ENCODE peak calls at places on chromosomes 7 and 10, in seven cellular contexts. A is AG20443, F is NCI-H2029, J is T-helper 17 cell, O is HFFc6, C is A673, X is naive B cell. B is an unnamed sample.

GRCh38 chr7:129924602-129925001 is 28.2 kb downstream of the UBE2H start:
- DNase-seq in F (no peak), X (no peak), C (no peak), O (no peak), J (no peak), A (no peak), B (no peak)

GRCh38 chr10:10785627-10786333 is 231.9 kb upstream of the CELF2 start:
- DNase-seq in A (no peak), X (no peak), O (peak), J (no peak), F (no peak), C (peak), B (no peak)

GRCh38 chr10:72784551-72785421 is 92.8 kb downstream of the MCU start:
- DNase-seq in C (peak), F (no peak), X (no peak), A (peak), J (no peak), O (peak), B (peak)

GRCh38 chr7:69957661-69958060 is 359.4 kb downstream of the AUTS2 start:
- DNase-seq in X (no peak), C (no peak), A (no peak), J (no peak), F (no peak), O (no peak), B (no peak)

GRCh38 chr7:123823898-123824753 is 20.8 kb upstream of the HYAL4 start:
- DNase-seq in F (no peak), X (no peak), O (no peak), J (no peak), A (no peak), C (no peak), B (no peak)

GRCh38 chr7:137670521-137671064 is 176.2 kb downstream of the DGKI start:
- DNase-seq in O (peak), J (no peak), F (no peak), C (no peak), X (no peak), A (peak), B (no peak)

GRCh38 chr7:14836571-14837189 is 65.9 kb downstream of the DGKB start:
- DNase-seq in O (peak), A (peak), J (no peak), C (peak), X (no peak), F (peak), B (peak)

GRCh38 chr7:35802649-35803048 is 1.8 kb downstream of the SEPTIN7 start:
- DNase-seq in C (no peak), J (no peak), O (no peak), A (no peak), F (no peak), X (peak), B (no peak)

GRCh38 chr10:44376504-44377099 is 8.3 kb downstream of the CXCL12 start:
- DNase-seq in A (no peak), X (no peak), C (no peak), O (no peak), F (no peak), J (no peak), B (no peak)

GRCh38 chr10:121813211-121813812 is 114.5 kb downstream of the ATE1 start:
- DNase-seq in A (peak), C (no peak), O (no peak), J (no peak), F (no peak), X (no peak), B (peak)

GRCh38 chr10:86285136-86285790 is 81.3 kb downstream of the GRID1 start:
- DNase-seq in F (no peak), X (no peak), A (no peak), O (no peak), J (no peak), C (no peak), B (no peak)

GRCh38 chr10:112790030-112790429 is 160.0 kb upstream of the TCF7L2 start:
- DNase-seq in A (no peak), O (no peak), J (no peak), F (no peak), C (no peak), X (no peak), B (no peak)

GRCh38 chr10:22631646-22632278 is 82.6 kb downstream of the PIP4K2A start:
- DNase-seq in X (no peak), F (no peak), J (no peak), C (no peak), O (no peak), A (no peak), B (no peak)

GRCh38 chr7:106047818-106048490 is 64.2 kb downstream of the SYPL1 start:
- DNase-seq in A (no peak), O (no peak), J (no peak), X (no peak), C (no peak), F (no peak), B (no peak)

GRCh38 chr10:132096223-132096622 is 30.5 kb downstream of the JAKMIP3 start:
- DNase-seq in A (no peak), F (no peak), X (no peak), O (peak), C (no peak), J (no peak), B (no peak)

B was measured in hepatic stellate cell.